ENCODE peak calls at places on chromosomes 3 and 15, in seven cellular contexts. One of them, this sample, is unnamed.

GRCh38 chr3:100796556-100796955 is 87.3 kb downstream of the TFG start:
- DNase-seq in heart right ventricle: no peak
- DNase-seq in IMR-90: peak; percentile 47
- DNase-seq in heart left ventricle: no peak
- DNase-seq in tibial nerve: no peak
- DNase-seq in CD8-positive, alpha-beta T cell: no peak
- DNase-seq in cardiac fibroblast: peak; percentile 56
- DNase-seq in this sample: no peak

GRCh38 chr15:69862540-69862939 is 235.2 kb downstream of the TLE3 start:
- DNase-seq in heart right ventricle: no peak
- DNase-seq in IMR-90: peak; percentile 84
- DNase-seq in heart left ventricle: no peak
- DNase-seq in tibial nerve: no peak
- DNase-seq in CD8-positive, alpha-beta T cell: no peak
- DNase-seq in cardiac fibroblast: no peak
- DNase-seq in this sample: no peak

GRCh38 chr3:40800343-40800742 is 275.6 kb downstream of the ZNF621 start:
- DNase-seq in heart right ventricle: no peak
- DNase-seq in IMR-90: peak; percentile 15
- DNase-seq in heart left ventricle: peak; percentile 35
- DNase-seq in tibial nerve: peak; percentile 66
- DNase-seq in CD8-positive, alpha-beta T cell: no peak
- DNase-seq in cardiac fibroblast: peak; percentile 85
- DNase-seq in this sample: no peak

GRCh38 chr15:38252481-38253311 is at the start of gene SPRED1:
- DNase-seq in heart right ventricle: peak; percentile 84
- DNase-seq in IMR-90: peak; percentile 48
- DNase-seq in heart left ventricle: peak; percentile 86
- DNase-seq in tibial nerve: peak; percentile 44
- DNase-seq in CD8-positive, alpha-beta T cell: peak; percentile 50
- DNase-seq in cardiac fibroblast: peak; percentile 78
- DNase-seq in this sample: no peak

GRCh38 chr3:130700541-130700940 is 46.1 kb downstream of the PIK3R4 start:
- DNase-seq in heart right ventricle: no peak
- DNase-seq in IMR-90: peak; percentile 48
- DNase-seq in heart left ventricle: peak; percentile 10
- DNase-seq in tibial nerve: peak; percentile 6
- DNase-seq in CD8-positive, alpha-beta T cell: no peak
- DNase-seq in cardiac fibroblast: peak; percentile 55
- DNase-seq in this sample: no peak

GRCh38 chr15:48996276-48996675 is 32.6 kb upstream of the SHC4 start:
- DNase-seq in heart right ventricle: no peak
- DNase-seq in IMR-90: peak; percentile 33
- DNase-seq in heart left ventricle: no peak
- DNase-seq in tibial nerve: no peak
- DNase-seq in CD8-positive, alpha-beta T cell: no peak
- DNase-seq in cardiac fibroblast: no peak
- DNase-seq in this sample: no peak

GRCh38 chr3:167978071-167978470 is 117.7 kb downstream of the GOLIM4 start:
- DNase-seq in heart right ventricle: no peak
- DNase-seq in IMR-90: no peak
- DNase-seq in heart left ventricle: no peak
- DNase-seq in tibial nerve: no peak
- DNase-seq in CD8-positive, alpha-beta T cell: no peak
- DNase-seq in cardiac fibroblast: peak; percentile 22
- DNase-seq in this sample: no peak

GRCh38 chr3:72836923-72837322 is 11.3 kb downstream of the SHQ1 start:
- DNase-seq in heart right ventricle: peak; percentile 78
- DNase-seq in IMR-90: no peak
- DNase-seq in heart left ventricle: peak; percentile 79
- DNase-seq in tibial nerve: no peak
- DNase-seq in CD8-positive, alpha-beta T cell: no peak
- DNase-seq in cardiac fibroblast: peak; percentile 51
- DNase-seq in this sample: no peak

GRCh38 chr3:23806322-23807160 is 786 bp downstream of the UBE2E1 start:
- DNase-seq in heart right ventricle: peak; percentile 45
- DNase-seq in IMR-90: no peak
- DNase-seq in heart left ventricle: peak; percentile 49
- DNase-seq in tibial nerve: peak; percentile 21
- DNase-seq in CD8-positive, alpha-beta T cell: peak; percentile 54
- DNase-seq in cardiac fibroblast: peak; percentile 29
- DNase-seq in this sample: no peak

GRCh38 chr3:186207515-186207914 is 98.6 kb upstream of the ETV5 start:
- DNase-seq in heart right ventricle: no peak
- DNase-seq in IMR-90: no peak
- DNase-seq in heart left ventricle: no peak
- DNase-seq in tibial nerve: no peak
- DNase-seq in CD8-positive, alpha-beta T cell: no peak
- DNase-seq in cardiac fibroblast: no peak
- DNase-seq in this sample: no peak

GRCh38 chr3:133037440-133037839 is 751 bp upstream of the TMEM108 start:
- DNase-seq in heart right ventricle: peak; percentile 10
- DNase-seq in IMR-90: no peak
- DNase-seq in heart left ventricle: no peak
- DNase-seq in tibial nerve: no peak
- DNase-seq in CD8-positive, alpha-beta T cell: no peak
- DNase-seq in cardiac fibroblast: no peak
- DNase-seq in this sample: no peak

GRCh38 chr3:179962617-179963387 is 73.9 kb downstream of the PEX5L start:
- DNase-seq in heart right ventricle: no peak
- DNase-seq in IMR-90: no peak
- DNase-seq in heart left ventricle: no peak
- DNase-seq in tibial nerve: no peak
- DNase-seq in CD8-positive, alpha-beta T cell: no peak
- DNase-seq in cardiac fibroblast: no peak
- DNase-seq in this sample: no peak

GRCh38 chr15:78047631-78048409 is 29.7 kb downstream of the TBC1D2B start:
- DNase-seq in heart right ventricle: no peak
- DNase-seq in IMR-90: peak; percentile 77
- DNase-seq in heart left ventricle: peak; percentile 53
- DNase-seq in tibial nerve: peak; percentile 71
- DNase-seq in CD8-positive, alpha-beta T cell: no peak
- DNase-seq in cardiac fibroblast: peak; percentile 78
- DNase-seq in this sample: no peak

GRCh38 chr15:66924889-66925288 is 140.5 kb upstream of the SMAD3 start:
- DNase-seq in heart right ventricle: no peak
- DNase-seq in IMR-90: no peak
- DNase-seq in heart left ventricle: no peak
- DNase-seq in tibial nerve: no peak
- DNase-seq in CD8-positive, alpha-beta T cell: no peak
- DNase-seq in cardiac fibroblast: no peak
- DNase-seq in this sample: no peak

GRCh38 chr3:40780801-40781406 is 256.1 kb downstream of the ZNF621 start:
- DNase-seq in heart right ventricle: peak; percentile 61
- DNase-seq in IMR-90: no peak
- DNase-seq in heart left ventricle: peak; percentile 77
- DNase-seq in tibial nerve: peak; percentile 43
- DNase-seq in CD8-positive, alpha-beta T cell: no peak
- DNase-seq in cardiac fibroblast: peak; percentile 76
- DNase-seq in this sample: no peak

GRCh38 chr3:11134794-11135193 is 19.5 kb upstream of the HRH1 start:
- DNase-seq in heart right ventricle: no peak
- DNase-seq in IMR-90: peak; percentile 56
- DNase-seq in heart left ventricle: no peak
- DNase-seq in tibial nerve: no peak
- DNase-seq in CD8-positive, alpha-beta T cell: no peak
- DNase-seq in cardiac fibroblast: peak; percentile 54
- DNase-seq in this sample: no peak

GRCh38 chr3:31041161-31041978 is 146.9 kb upstream of the GADL1 start:
- DNase-seq in heart right ventricle: no peak
- DNase-seq in IMR-90: peak; percentile 78
- DNase-seq in heart left ventricle: no peak
- DNase-seq in tibial nerve: no peak
- DNase-seq in CD8-positive, alpha-beta T cell: no peak
- DNase-seq in cardiac fibroblast: peak; percentile 46
- DNase-seq in this sample: no peak

GRCh38 chr3:44355634-44356033 is 17.1 kb downstream of the TCAIM start:
- DNase-seq in heart right ventricle: no peak
- DNase-seq in IMR-90: peak; percentile 91
- DNase-seq in heart left ventricle: peak; percentile 37
- DNase-seq in tibial nerve: peak; percentile 12
- DNase-seq in CD8-positive, alpha-beta T cell: no peak
- DNase-seq in cardiac fibroblast: peak; percentile 89
- DNase-seq in this sample: no peak

GRCh38 chr3:127536818-127537810 is 53.4 kb downstream of the TPRA1 start:
- DNase-seq in heart right ventricle: no peak
- DNase-seq in IMR-90: no peak
- DNase-seq in heart left ventricle: no peak
- DNase-seq in tibial nerve: no peak
- DNase-seq in CD8-positive, alpha-beta T cell: no peak
- DNase-seq in cardiac fibroblast: no peak
- DNase-seq in this sample: no peak

GRCh38 chr15:42720071-42720470 is 16.9 kb downstream of the CDAN1 start:
- DNase-seq in heart right ventricle: no peak
- DNase-seq in IMR-90: no peak
- DNase-seq in heart left ventricle: no peak
- DNase-seq in tibial nerve: no peak
- DNase-seq in CD8-positive, alpha-beta T cell: no peak
- DNase-seq in cardiac fibroblast: no peak
- DNase-seq in this sample: no peak

GRCh38 chr3:67291287-67292252 is 293.5 kb downstream of the KBTBD8 start:
- DNase-seq in heart right ventricle: no peak
- DNase-seq in IMR-90: no peak
- DNase-seq in heart left ventricle: no peak
- DNase-seq in tibial nerve: no peak
- DNase-seq in CD8-positive, alpha-beta T cell: no peak
- DNase-seq in cardiac fibroblast: no peak
- DNase-seq in this sample: no peak

GRCh38 chr3:32973982-32974381 is 22.5 kb downstream of the CCR4 start:
- DNase-seq in heart right ventricle: no peak
- DNase-seq in IMR-90: peak; percentile 63
- DNase-seq in heart left ventricle: no peak
- DNase-seq in tibial nerve: no peak
- DNase-seq in CD8-positive, alpha-beta T cell: no peak
- DNase-seq in cardiac fibroblast: no peak
- DNase-seq in this sample: no peak

GRCh38 chr3:63706321-63707085 is 54.0 kb downstream of the SNTN start:
- DNase-seq in heart right ventricle: no peak
- DNase-seq in IMR-90: no peak
- DNase-seq in heart left ventricle: no peak
- DNase-seq in tibial nerve: no peak
- DNase-seq in CD8-positive, alpha-beta T cell: no peak
- DNase-seq in cardiac fibroblast: no peak
- DNase-seq in this sample: no peak

GRCh38 chr3:42501681-42502428 is 588 bp upstream of the VIPR1 start:
- DNase-seq in heart right ventricle: peak; percentile 72
- DNase-seq in IMR-90: peak; percentile 2
- DNase-seq in heart left ventricle: peak; percentile 53
- DNase-seq in tibial nerve: no peak
- DNase-seq in CD8-positive, alpha-beta T cell: peak; percentile 82
- DNase-seq in cardiac fibroblast: peak; percentile 42
- DNase-seq in this sample: no peak

GRCh38 chr3:9915252-9916141 is 1.4 kb upstream of the IL17RC start:
- DNase-seq in heart right ventricle: peak; percentile 77
- DNase-seq in IMR-90: peak; percentile 52
- DNase-seq in heart left ventricle: peak; percentile 80
- DNase-seq in tibial nerve: peak; percentile 50
- DNase-seq in CD8-positive, alpha-beta T cell: no peak
- DNase-seq in cardiac fibroblast: peak; percentile 66
- DNase-seq in this sample: no peak

DNA sequence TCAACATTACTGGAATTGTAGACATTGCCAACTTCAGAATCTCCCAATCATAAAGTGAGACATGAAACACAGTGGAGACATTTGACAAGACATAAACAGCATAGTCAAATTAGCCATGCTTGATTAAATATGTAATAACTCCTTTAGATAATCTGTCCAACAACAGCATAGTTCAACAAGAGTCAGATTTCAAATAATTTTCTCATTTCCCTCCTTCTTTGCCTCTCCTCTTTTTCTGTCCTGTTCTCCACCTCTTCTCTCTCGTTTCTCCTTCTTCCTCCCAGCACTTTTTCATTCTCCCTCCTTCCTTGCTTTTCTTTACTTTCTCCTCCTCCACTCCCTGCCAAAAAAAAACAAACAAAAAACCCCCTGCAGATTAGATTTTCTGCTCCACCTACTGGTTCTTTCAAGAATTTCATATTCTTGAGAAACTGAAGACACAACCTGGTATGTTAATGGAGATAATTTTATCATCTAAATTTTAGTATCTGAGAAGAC is 20.1 kb downstream of the CPOX start:
- DNase-seq in heart right ventricle: no peak
- DNase-seq in IMR-90: peak; percentile 33
- DNase-seq in heart left ventricle: no peak
- DNase-seq in tibial nerve: no peak
- DNase-seq in CD8-positive, alpha-beta T cell: no peak
- DNase-seq in cardiac fibroblast: peak; percentile 55
- DNase-seq in this sample: no peak
- TF ChIP-seq CTCF in heart right ventricle: peak; percentile 46
- TF ChIP-seq CTCF in IMR-90: peak; percentile 51
- TF ChIP-seq CTCF in heart left ventricle: peak; percentile 29
- TF ChIP-seq CTCF in tibial nerve: peak; percentile 27
- TF ChIP-seq CTCF in CD8-positive, alpha-beta T cell: peak; percentile 71
- TF ChIP-seq CTCF in cardiac fibroblast: peak; percentile 53
- TF ChIP-seq CTCF in this sample: no peak

GRCh38 chr3:166685246-166685645 is 694.9 kb downstream of the ZBBX start:
- DNase-seq in heart right ventricle: no peak
- DNase-seq in IMR-90: no peak
- DNase-seq in heart left ventricle: no peak
- DNase-seq in tibial nerve: no peak
- DNase-seq in CD8-positive, alpha-beta T cell: no peak
- DNase-seq in cardiac fibroblast: no peak
- DNase-seq in this sample: no peak
- TF ChIP-seq CTCF in heart right ventricle: no peak
- TF ChIP-seq CTCF in IMR-90: no peak
- TF ChIP-seq CTCF in heart left ventricle: no peak
- TF ChIP-seq CTCF in tibial nerve: no peak
- TF ChIP-seq CTCF in CD8-positive, alpha-beta T cell: no peak
- TF ChIP-seq CTCF in cardiac fibroblast: no peak
- TF ChIP-seq CTCF in this sample: no peak

GRCh38 chr15:36278219-36278618 is 301.2 kb upstream of the CDIN1 start:
- DNase-seq in heart right ventricle: no peak
- DNase-seq in IMR-90: peak; percentile 11
- DNase-seq in heart left ventricle: no peak
- DNase-seq in tibial nerve: no peak
- DNase-seq in CD8-positive, alpha-beta T cell: no peak
- DNase-seq in cardiac fibroblast: peak; percentile 18
- DNase-seq in this sample: no peak
- TF ChIP-seq CTCF in heart right ventricle: peak; percentile 20
- TF ChIP-seq CTCF in IMR-90: peak; percentile 14
- TF ChIP-seq CTCF in heart left ventricle: no peak
- TF ChIP-seq CTCF in tibial nerve: no peak
- TF ChIP-seq CTCF in CD8-positive, alpha-beta T cell: no peak
- TF ChIP-seq CTCF in cardiac fibroblast: peak; percentile 35
- TF ChIP-seq CTCF in this sample: no peak

DNA sequence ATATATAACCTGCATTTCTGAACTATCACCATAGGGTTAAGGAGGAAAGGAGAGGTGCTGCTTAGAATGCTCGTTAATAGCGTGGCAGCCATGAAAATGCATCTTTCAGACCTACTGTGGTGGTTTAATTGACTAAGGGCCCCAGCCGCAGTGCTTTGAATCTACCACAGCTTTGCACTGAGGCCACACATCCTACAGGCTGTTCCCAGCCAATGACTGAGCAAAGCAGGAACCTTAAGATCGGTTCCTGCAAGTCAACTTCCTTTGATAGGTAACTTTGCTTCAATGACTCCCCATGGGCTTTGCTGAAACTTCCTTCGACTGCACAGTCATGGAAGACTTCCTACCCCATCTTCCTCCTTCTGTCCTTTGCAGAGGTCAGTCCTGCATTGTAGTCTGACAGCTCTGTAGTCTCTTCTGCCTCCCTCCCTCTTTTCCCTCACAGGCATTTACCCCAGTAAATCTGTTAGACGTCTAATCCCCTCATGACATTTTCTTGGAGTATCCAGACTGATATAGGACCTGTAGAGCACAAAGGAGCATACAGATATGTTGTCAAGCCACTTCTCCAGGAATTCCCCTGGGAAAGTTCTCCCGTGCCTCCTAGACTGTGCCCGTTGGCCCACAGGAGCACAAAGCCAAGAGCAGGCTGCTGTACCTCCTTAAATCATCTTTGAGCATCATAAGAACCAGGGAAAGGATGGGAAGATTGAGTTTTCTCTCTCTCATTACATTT is 2.6 kb upstream of the BCL2A1 start:
- DNase-seq in heart right ventricle: no peak
- DNase-seq in IMR-90: no peak
- DNase-seq in heart left ventricle: no peak
- DNase-seq in tibial nerve: no peak
- DNase-seq in CD8-positive, alpha-beta T cell: no peak
- DNase-seq in cardiac fibroblast: no peak
- DNase-seq in this sample: no peak
- TF ChIP-seq CTCF in heart right ventricle: no peak
- TF ChIP-seq CTCF in IMR-90: no peak
- TF ChIP-seq CTCF in heart left ventricle: no peak
- TF ChIP-seq CTCF in tibial nerve: no peak
- TF ChIP-seq CTCF in CD8-positive, alpha-beta T cell: no peak
- TF ChIP-seq CTCF in cardiac fibroblast: no peak
- TF ChIP-seq CTCF in this sample: no peak